ENCODE peak calls at places on chromosomes 3 and 15, in four cellular contexts. X, T, V and W are unnamed samples.

GRCh38 chr3:35670408-35670807 is 31.1 kb downstream of the ARPP21 start:
- DNase-seq in X (no peak), T (no peak), V (no peak), W (no peak)

GRCh38 chr3:82311901-82312300 is 550.5 kb upstream of the GBE1 start:
- DNase-seq in X (no peak), T (no peak), V (no peak), W (no peak)

GRCh38 chr3:111882799-111883198 is 23.7 kb downstream of the PHLDB2 start:
- DNase-seq in X (no peak), T (no peak), V (no peak), W (no peak)

GRCh38 chr3:138197545-138197944 is 10.4 kb downstream of the ARMC8 start:
- DNase-seq in X (no peak), T (no peak), V (no peak), W (no peak)

GRCh38 chr3:4508048-4508981 is 15.2 kb downstream of the ITPR1 start:
- DNase-seq in X (no peak), T (peak; percentile 50), V (peak; percentile 95), W (no peak)

GRCh38 chr3:195066441-195066841 is 204.5 kb downstream of the XXYLT1 start:
- DNase-seq in X (no peak), T (no peak), V (no peak), W (no peak)

GRCh38 chr3:17302774-17303173 is 418.0 kb downstream of the PLCL2 start:
- DNase-seq in X (no peak), T (no peak), V (no peak), W (no peak)

GRCh38 chr3:38878650-38879049 is 62.6 kb upstream of the SCN10A start:
- DNase-seq in X (no peak), T (no peak), V (no peak), W (no peak)

GRCh38 chr3:147797095-147797494 is 387.9 kb downstream of the ZIC1 start:
- DNase-seq in X (no peak), T (no peak), V (no peak), W (no peak)

GRCh38 chr3:54511766-54512365 is 389.5 kb downstream of the CACNA2D3 start:
- DNase-seq in X (no peak), T (no peak), V (no peak), W (no peak)

GRCh38 chr15:66779331-66780009 is 77.4 kb downstream of the SMAD6 start:
- DNase-seq in X (peak; percentile 82), T (no peak), V (no peak), W (no peak)

GRCh38 chr3:158570999-158571702 is at the start of gene MLF1:
- DNase-seq in X (peak; percentile 38), T (peak; percentile 99), V (peak; percentile 42), W (peak; percentile 98)

GRCh38 chr3:46905191-46905560 is 27.7 kb downstream of the PTH1R start:
- DNase-seq in X (no peak), T (no peak), V (no peak), W (no peak)

GRCh38 chr3:105747621-105748165 is 121.1 kb downstream of the CBLB start:
- DNase-seq in X (no peak), T (no peak), V (no peak), W (no peak)

GRCh38 chr3:136639069-136639468 is 113.1 kb downstream of the STAG1 start:
- DNase-seq in X (no peak), T (no peak), V (no peak), W (no peak)

GRCh38 chr3:196569003-196569516 is 600 bp downstream of the FBXO45 start:
- DNase-seq in X (peak; percentile 14), T (no peak), V (no peak), W (peak; percentile 32)

GRCh38 chr3:60395173-60395762 is 856.0 kb downstream of the FHIT start:
- DNase-seq in X (no peak), T (no peak), V (no peak), W (no peak)

GRCh38 chr3:123657111-123657510 is 72.3 kb upstream of the HACD2 start:
- DNase-seq in X (no peak), T (no peak), V (no peak), W (no peak)

GRCh38 chr3:161217496-161217895 is 3.6 kb upstream of the NMD3 start:
- DNase-seq in X (peak; percentile 63), T (no peak), V (no peak), W (no peak)

DNA sequence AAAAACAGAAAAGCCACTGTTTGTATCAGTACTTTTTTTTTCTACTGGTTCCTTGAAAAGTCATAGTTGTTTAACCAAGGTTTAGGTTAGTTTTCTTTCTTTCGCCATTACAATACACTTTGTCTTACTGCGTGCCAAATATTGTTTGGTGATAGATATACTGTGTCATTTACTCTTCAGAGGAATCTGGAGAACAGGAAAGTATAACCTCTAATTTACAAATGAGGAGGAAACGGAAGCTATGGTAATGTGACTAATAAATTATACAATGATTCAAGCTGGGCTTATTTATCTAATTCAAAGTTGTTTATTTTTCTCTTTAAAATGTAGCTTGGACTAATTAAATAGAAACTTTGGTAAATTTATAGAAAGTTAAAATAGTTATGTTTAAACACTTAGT is 96.2 kb upstream of the ROBO2 start:
- DNase-seq in X (no peak), T (no peak), V (no peak), W (no peak)
- TF ChIP-seq SP1 in X (no peak), T (no peak), V (no peak), W (no peak)

GRCh38 chr3:58074997-58075396 is 66.8 kb downstream of the FLNB start:
- DNase-seq in X (no peak), T (no peak), V (no peak), W (no peak)
- TF ChIP-seq BHLHE40 in X (no peak), T (no peak), V (peak; percentile 77), W (no peak)

GRCh38 chr3:126716057-126716456 is 12.0 kb downstream of the CHCHD6 start:
- DNase-seq in X (no peak), T (no peak), V (no peak), W (no peak)

GRCh38 chr3:126720596-126720995 is 16.6 kb downstream of the CHCHD6 start:
- DNase-seq in X (no peak), T (no peak), V (no peak), W (no peak)

GRCh38 chr3:126715432-126715831 is 11.4 kb downstream of the CHCHD6 start:
- DNase-seq in X (no peak), T (no peak), V (no peak), W (no peak)

GRCh38 chr3:126718506-126719445 is 14.7 kb downstream of the CHCHD6 start:
- DNase-seq in X (no peak), T (no peak), V (no peak), W (no peak)

DNA sequence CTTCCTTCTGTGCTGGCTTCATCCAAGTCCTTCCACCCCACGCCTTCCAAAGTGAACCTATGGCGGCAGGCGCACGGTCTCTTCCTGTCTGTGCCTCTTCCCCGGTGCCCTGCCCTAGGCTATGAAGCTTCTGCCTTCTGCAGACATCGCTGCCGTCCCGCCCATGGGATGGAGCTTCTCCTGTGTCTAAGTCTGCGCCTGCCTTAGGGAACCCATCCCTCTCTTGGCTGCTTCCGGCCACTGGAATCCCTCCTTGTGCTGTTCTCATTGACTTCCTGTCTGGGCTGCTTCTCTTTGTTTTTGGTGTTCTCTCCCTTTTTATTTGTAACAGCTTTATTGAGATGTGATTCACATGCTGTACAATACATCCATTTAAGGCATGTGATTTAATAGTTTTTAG is 17.2 kb downstream of the CHCHD6 start:
- DNase-seq in X (no peak), T (no peak), V (no peak), W (no peak)
- TF ChIP-seq SP1 in X (no peak), T (no peak), V (no peak), W (no peak)

GRCh38 chr3:154954750-154955149 is 125.4 kb upstream of the MME start:
- DNase-seq in X (no peak), T (peak; percentile 17), V (no peak), W (peak; percentile 23)
- TF ChIP-seq BHLHE40 in X (no peak), T (no peak), V (no peak), W (no peak)

GRCh38 chr3:177622982-177623617 is 425.8 kb upstream of the TBL1XR1 start:
- DNase-seq in X (no peak), T (no peak), V (no peak), W (no peak)

GRCh38 chr3:177615015-177615414 is 417.7 kb upstream of the TBL1XR1 start:
- DNase-seq in X (peak; percentile 82), T (peak; percentile 26), V (no peak), W (no peak)

GRCh38 chr3:177620073-177620472 is 422.8 kb upstream of the TBL1XR1 start:
- DNase-seq in X (no peak), T (no peak), V (no peak), W (no peak)

GRCh38 chr3:177622520-177622919 is 425.2 kb upstream of the TBL1XR1 start:
- DNase-seq in X (no peak), T (no peak), V (no peak), W (no peak)

DNA sequence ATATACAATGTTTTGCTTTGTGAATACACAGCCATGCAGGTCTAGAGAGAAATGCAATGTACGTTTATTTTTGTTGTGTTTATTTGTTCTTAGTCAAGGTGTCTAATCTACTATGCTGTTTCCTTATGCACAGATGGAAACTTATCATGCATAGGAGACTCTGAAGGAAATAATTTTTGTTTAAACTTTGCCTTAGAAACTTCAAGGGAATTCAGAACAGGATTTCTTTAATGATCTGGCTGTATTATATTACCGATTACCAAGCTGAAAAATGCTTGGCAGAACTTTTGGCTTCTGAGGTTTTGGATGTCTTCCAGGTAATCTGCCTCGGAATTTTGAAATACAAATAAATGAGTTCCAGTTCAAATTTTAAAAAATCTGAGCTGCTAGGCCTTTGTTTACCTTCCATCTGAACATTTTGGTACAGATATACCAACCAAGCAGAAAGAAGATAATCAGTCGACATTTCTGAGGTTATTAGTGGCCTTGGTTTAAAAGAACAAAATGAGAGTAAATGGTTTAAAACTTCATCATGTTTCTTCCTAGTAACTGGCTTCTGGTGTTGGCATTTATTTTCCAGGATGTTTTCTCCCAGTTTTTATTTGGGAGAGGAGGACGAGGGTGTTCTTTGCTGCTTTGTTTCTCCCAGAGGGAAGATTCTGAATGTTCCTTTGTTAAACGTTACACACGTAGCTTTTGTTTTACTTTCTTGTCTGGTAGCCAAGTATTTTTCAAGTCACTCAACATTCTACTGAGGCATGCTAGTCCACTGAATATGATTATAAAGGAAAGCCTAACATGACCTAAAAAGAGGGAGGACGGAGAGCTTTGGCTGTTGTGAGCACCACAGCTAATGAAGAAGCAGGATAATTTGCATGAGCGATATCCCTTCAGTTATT is 421.8 kb upstream of the TBL1XR1 start:
- DNase-seq in X (no peak), T (no peak), V (no peak), W (no peak)
- TF ChIP-seq SP1 in X (no peak), T (no peak), V (no peak), W (no peak)

DNA sequence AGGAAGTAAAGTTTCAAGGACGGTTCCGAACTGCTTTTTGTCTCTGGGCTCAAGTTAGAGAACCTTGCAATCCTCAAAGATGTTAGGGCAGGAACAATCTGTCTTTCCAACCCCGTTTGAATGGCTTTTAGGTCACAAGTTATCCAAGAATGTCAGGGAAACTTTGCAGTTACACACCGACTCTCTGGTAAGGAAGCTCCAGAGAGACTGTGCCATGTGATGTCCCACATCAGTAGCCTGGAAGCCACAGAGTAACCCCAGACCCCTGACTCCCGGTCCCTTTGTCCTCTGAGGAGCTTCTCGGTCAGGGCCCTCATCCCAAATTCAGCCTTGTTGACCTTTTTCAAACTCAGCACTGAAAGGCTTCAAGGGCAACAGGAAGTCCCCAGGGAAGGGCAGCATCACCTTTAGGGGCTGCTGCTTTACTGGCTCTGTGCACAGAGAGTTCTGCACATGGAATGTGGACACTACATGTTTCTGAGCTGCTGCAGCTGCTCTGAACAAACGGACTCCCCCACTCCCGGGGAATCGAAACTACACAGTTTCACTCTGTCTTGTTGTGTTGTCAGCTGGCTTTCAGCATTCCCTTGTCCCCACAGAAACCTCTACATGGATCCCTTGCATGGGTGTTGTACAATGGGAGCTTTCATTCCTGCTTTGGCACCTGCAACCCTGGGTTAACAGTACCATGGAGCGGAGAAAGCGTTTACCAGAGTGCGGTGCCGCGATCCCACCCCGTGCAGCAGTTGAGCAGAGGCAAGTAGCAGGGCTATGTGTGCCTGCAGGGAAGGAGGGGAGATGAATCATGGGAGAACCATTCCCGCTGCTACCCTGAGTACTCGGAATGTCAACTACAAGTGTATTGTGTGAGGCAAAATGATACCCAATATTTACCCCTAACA is 408.2 kb upstream of the THBS1 start:
- DNase-seq in X (peak; percentile 67), T (no peak), V (no peak), W (no peak)
- TF ChIP-seq BHLHE40 in X (no peak), T (no peak), V (no peak), W (no peak)